ENCODE peak calls at places on chromosomes 3 and 15, in four cellular contexts. One of them, this sample, is unnamed. For H3K27me3, the result is how much of the 10 kb centered on the place peaks cover.

GRCh38 chr3:166663194-166663593 is 716.9 kb downstream of the ZBBX start:
- DNase-seq in upper lobe of right lung: no peak
- DNase-seq in fibroblast of lung: no peak
- DNase-seq in body of pancreas: no peak
- DNase-seq in this sample: no peak

GRCh38 chr3:48086736-48087470 is 70.7 kb upstream of the MAP4 start:
- DNase-seq in body of pancreas: no peak
- DNase-seq in upper lobe of right lung: no peak
- DNase-seq in fibroblast of lung: peak
- DNase-seq in this sample: peak

GRCh38 chr15:31483053-31483923 is 156.7 kb downstream of the KLF13 start:
- DNase-seq in body of pancreas: no peak
- DNase-seq in fibroblast of lung: no peak
- DNase-seq in upper lobe of right lung: peak
- DNase-seq in this sample: no peak

GRCh38 chr3:122555275-122556071 is 8.6 kb downstream of the PARP9 start:
- DNase-seq in fibroblast of lung: peak
- DNase-seq in body of pancreas: no peak
- DNase-seq in upper lobe of right lung: no peak
- DNase-seq in this sample: no peak

GRCh38 chr3:123499316-123499715 is 50.4 kb upstream of the ADCY5 start:
- DNase-seq in fibroblast of lung: peak
- DNase-seq in upper lobe of right lung: no peak
- DNase-seq in body of pancreas: no peak
- DNase-seq in this sample: peak

GRCh38 chr15:82129144-82129692 is 83.4 kb upstream of the MEX3B start:
- DNase-seq in fibroblast of lung: no peak
- DNase-seq in upper lobe of right lung: no peak
- DNase-seq in body of pancreas: no peak
- DNase-seq in this sample: no peak

GRCh38 chr15:53046153-53046790 is 256.1 kb upstream of the ONECUT1 start:
- DNase-seq in fibroblast of lung: no peak
- DNase-seq in body of pancreas: no peak
- DNase-seq in upper lobe of right lung: no peak
- DNase-seq in this sample: no peak

GRCh38 chr3:58004972-58005371 is 3.2 kb upstream of the FLNB start:
- DNase-seq in body of pancreas: no peak
- DNase-seq in fibroblast of lung: peak
- DNase-seq in upper lobe of right lung: no peak
- DNase-seq in this sample: no peak

GRCh38 chr3:10242182-10243065 is 5.8 kb upstream of the TATDN2 start:
- DNase-seq in body of pancreas: no peak
- DNase-seq in upper lobe of right lung: no peak
- DNase-seq in fibroblast of lung: peak
- DNase-seq in this sample: peak

GRCh38 chr3:9142346-9142745 is 107.1 kb downstream of the SRGAP3 start:
- DNase-seq in body of pancreas: no peak
- DNase-seq in fibroblast of lung: peak
- DNase-seq in upper lobe of right lung: no peak
- DNase-seq in this sample: no peak

GRCh38 chr15:49991587-49991986 is 127.4 kb downstream of the ATP8B4 start:
- DNase-seq in fibroblast of lung: no peak
- DNase-seq in body of pancreas: no peak
- DNase-seq in upper lobe of right lung: no peak
- DNase-seq in this sample: no peak

GRCh38 chr3:32421991-32422859 is 30.6 kb downstream of the CMTM7 start:
- DNase-seq in upper lobe of right lung: peak
- DNase-seq in body of pancreas: peak
- DNase-seq in fibroblast of lung: peak
- DNase-seq in this sample: peak

GRCh38 chr3:55692958-55693558 is 206.0 kb upstream of the WNT5A start:
- DNase-seq in body of pancreas: no peak
- DNase-seq in fibroblast of lung: peak
- DNase-seq in upper lobe of right lung: no peak
- DNase-seq in this sample: no peak

GRCh38 chr3:56862352-56863062 is 60.8 kb upstream of the ARHGEF3 start:
- DNase-seq in body of pancreas: no peak
- DNase-seq in fibroblast of lung: peak
- DNase-seq in upper lobe of right lung: no peak
- DNase-seq in this sample: peak

GRCh38 chr15:41927516-41927915 is 33.7 kb upstream of the SPTBN5 start:
- DNase-seq in fibroblast of lung: no peak
- DNase-seq in body of pancreas: no peak
- DNase-seq in upper lobe of right lung: peak
- DNase-seq in this sample: no peak

GRCh38 chr3:60517134-60517533 is 734.1 kb downstream of the FHIT start:
- DNase-seq in body of pancreas: no peak
- DNase-seq in fibroblast of lung: no peak
- DNase-seq in upper lobe of right lung: no peak
- DNase-seq in this sample: no peak

GRCh38 chr3:4712109-4712508 is 219.0 kb downstream of the ITPR1 start:
- DNase-seq in fibroblast of lung: peak
- DNase-seq in body of pancreas: no peak
- DNase-seq in upper lobe of right lung: no peak
- DNase-seq in this sample: no peak

GRCh38 chr15:69482686-69483256 is 30.2 kb downstream of the RPLP1 start:
- DNase-seq in upper lobe of right lung: peak
- DNase-seq in fibroblast of lung: no peak
- DNase-seq in body of pancreas: peak
- DNase-seq in this sample: no peak

GRCh38 chr15:63597821-63598220 is 634 bp downstream of the FBXL22 start:
- DNase-seq in body of pancreas: no peak
- DNase-seq in fibroblast of lung: no peak
- DNase-seq in upper lobe of right lung: no peak
- DNase-seq in this sample: no peak

GRCh38 chr3:37457392-37458065 is 283.1 kb upstream of the LRRFIP2 start:
- DNase-seq in fibroblast of lung: no peak
- DNase-seq in body of pancreas: no peak
- DNase-seq in upper lobe of right lung: no peak
- DNase-seq in this sample: no peak

GRCh38 chr3:46187876-46188275 is 20.2 kb downstream of the CCR1 start:
- DNase-seq in upper lobe of right lung: no peak
- DNase-seq in body of pancreas: no peak
- DNase-seq in fibroblast of lung: peak
- DNase-seq in this sample: no peak

GRCh38 chr3:38616111-38616510 is 33.4 kb downstream of the SCN5A start:
- DNase-seq in fibroblast of lung: no peak
- DNase-seq in body of pancreas: no peak
- DNase-seq in upper lobe of right lung: peak
- DNase-seq in this sample: no peak

GRCh38 chr15:93034512-93034911 is 54.5 kb downstream of the RGMA start:
- DNase-seq in body of pancreas: no peak
- DNase-seq in fibroblast of lung: no peak
- DNase-seq in upper lobe of right lung: no peak
- DNase-seq in this sample: no peak

GRCh38 chr3:128950223-128950938 is 43.5 kb downstream of the CFAP92 start:
- DNase-seq in body of pancreas: no peak
- DNase-seq in fibroblast of lung: peak
- DNase-seq in upper lobe of right lung: no peak
- DNase-seq in this sample: no peak

GRCh38 chr15:75966073-75966472 is 46.2 kb downstream of the NRG4 start:
- DNase-seq in upper lobe of right lung: no peak
- DNase-seq in body of pancreas: no peak
- DNase-seq in fibroblast of lung: peak
- DNase-seq in this sample: peak

GRCh38 chr15:50128266-50128665 is 9.2 kb upstream of the ATP8B4 start:
- DNase-seq in body of pancreas: peak
- DNase-seq in fibroblast of lung: no peak
- DNase-seq in upper lobe of right lung: no peak
- DNase-seq in this sample: no peak

GRCh38 chr15:79004336-79004735 is 59.5 kb upstream of the CTSH start:
- DNase-seq in upper lobe of right lung: no peak
- DNase-seq in body of pancreas: no peak
- DNase-seq in fibroblast of lung: peak
- DNase-seq in this sample: no peak

GRCh38 chr3:179037361-179037760 is 34.2 kb downstream of the ZMAT3 start:
- DNase-seq in fibroblast of lung: peak
- DNase-seq in upper lobe of right lung: no peak
- DNase-seq in body of pancreas: no peak
- DNase-seq in this sample: peak

GRCh38 chr3:124995460-124995994 is 60.3 kb downstream of the HEG1 start:
- DNase-seq in upper lobe of right lung: no peak
- DNase-seq in body of pancreas: peak
- DNase-seq in fibroblast of lung: no peak
- DNase-seq in this sample: no peak

GRCh38 chr3:124992041-124992440 is 57.5 kb upstream of the MUC13 start:
- DNase-seq in body of pancreas: no peak
- DNase-seq in upper lobe of right lung: no peak
- DNase-seq in fibroblast of lung: no peak
- DNase-seq in this sample: no peak

GRCh38 chr3:124998247-124998630 is 57.6 kb downstream of the HEG1 start:
- DNase-seq in upper lobe of right lung: no peak
- DNase-seq in body of pancreas: no peak
- DNase-seq in fibroblast of lung: no peak
- DNase-seq in this sample: no peak

GRCh38 chr3:124997303-124998246 is 58.2 kb downstream of the HEG1 start:
- DNase-seq in upper lobe of right lung: no peak
- DNase-seq in fibroblast of lung: no peak
- DNase-seq in body of pancreas: no peak
- DNase-seq in this sample: no peak

DNA sequence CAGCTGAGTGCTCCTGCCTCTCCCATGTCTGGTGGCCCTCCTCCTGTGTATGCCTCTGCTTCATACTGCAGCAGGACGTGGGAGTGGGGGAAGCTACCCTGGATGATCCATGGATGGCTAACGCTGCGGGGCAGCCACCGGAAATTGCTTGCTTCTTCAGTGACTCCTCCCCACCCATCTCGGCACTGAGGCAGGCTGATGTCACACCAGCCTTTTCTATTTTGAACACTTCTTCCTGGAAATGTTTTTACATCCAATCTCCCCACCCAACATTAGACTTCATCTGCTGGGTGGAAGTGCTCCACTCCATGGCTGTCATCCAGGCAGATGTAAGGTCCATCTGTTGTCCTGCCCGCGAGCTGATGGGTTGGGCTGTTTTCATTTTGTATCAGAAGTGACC is 58.9 kb upstream of the MUC13 start:
- DNase-seq in fibroblast of lung: no peak
- DNase-seq in upper lobe of right lung: no peak
- DNase-seq in body of pancreas: no peak
- DNase-seq in this sample: peak
- TF ChIP-seq CTCF in fibroblast of lung: no peak
- TF ChIP-seq CTCF in upper lobe of right lung: no peak
- TF ChIP-seq CTCF in body of pancreas: no peak
- TF ChIP-seq CTCF in this sample: no peak

DNA sequence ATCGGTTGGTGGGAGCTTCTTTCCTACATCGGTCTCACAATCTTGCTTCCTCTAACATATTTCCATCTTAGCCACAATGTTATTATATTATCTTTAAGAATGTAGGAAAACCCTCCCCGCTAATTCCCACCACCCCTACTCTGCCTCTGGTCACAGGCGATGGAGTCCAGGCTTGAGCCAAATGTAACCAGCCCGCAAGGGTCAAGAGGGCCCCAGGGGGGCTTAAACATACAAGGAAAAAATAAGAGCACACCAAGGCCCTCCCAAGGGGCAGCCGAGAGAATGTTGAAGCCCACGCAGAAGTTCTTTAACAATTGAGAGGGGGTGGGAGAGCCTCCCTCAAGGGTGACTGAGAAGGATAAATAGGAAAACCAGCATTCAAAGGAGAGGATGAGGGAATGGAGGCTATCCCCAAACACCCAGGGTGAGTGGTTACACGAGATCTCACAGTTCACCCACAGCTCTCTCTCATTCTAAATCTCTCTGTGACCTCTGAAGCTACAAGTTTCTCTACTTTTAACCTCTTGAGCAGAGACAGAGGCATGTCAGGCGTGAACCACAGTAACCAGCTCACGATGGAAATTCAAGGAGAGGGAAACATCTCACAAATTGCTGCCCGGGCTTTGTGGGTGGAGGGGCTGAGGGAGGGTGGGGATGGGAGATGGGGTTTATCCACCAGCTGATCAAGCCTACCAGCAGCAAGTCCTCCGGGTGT is 31.4 kb upstream of the UACA start:
- DNase-seq in upper lobe of right lung: no peak
- DNase-seq in body of pancreas: no peak
- DNase-seq in fibroblast of lung: peak
- DNase-seq in this sample: no peak
- H3K4me3 ChIP-seq in upper lobe of right lung: no peak
- H3K4me3 ChIP-seq in body of pancreas: no peak
- H3K4me3 ChIP-seq in fibroblast of lung: peak
- H3K4me3 ChIP-seq in this sample: no peak

GRCh38 chr15:27764339-27764738 is 334.8 kb downstream of the OCA2 start:
- DNase-seq in upper lobe of right lung: no peak
- DNase-seq in fibroblast of lung: no peak
- DNase-seq in body of pancreas: no peak
- DNase-seq in this sample: no peak
- H3K27me3 ChIP-seq in upper lobe of right lung: under half
- H3K27me3 ChIP-seq in fibroblast of lung: under half
- H3K27me3 ChIP-seq in body of pancreas: under half
- H3K27me3 ChIP-seq in this sample: under half

DNA sequence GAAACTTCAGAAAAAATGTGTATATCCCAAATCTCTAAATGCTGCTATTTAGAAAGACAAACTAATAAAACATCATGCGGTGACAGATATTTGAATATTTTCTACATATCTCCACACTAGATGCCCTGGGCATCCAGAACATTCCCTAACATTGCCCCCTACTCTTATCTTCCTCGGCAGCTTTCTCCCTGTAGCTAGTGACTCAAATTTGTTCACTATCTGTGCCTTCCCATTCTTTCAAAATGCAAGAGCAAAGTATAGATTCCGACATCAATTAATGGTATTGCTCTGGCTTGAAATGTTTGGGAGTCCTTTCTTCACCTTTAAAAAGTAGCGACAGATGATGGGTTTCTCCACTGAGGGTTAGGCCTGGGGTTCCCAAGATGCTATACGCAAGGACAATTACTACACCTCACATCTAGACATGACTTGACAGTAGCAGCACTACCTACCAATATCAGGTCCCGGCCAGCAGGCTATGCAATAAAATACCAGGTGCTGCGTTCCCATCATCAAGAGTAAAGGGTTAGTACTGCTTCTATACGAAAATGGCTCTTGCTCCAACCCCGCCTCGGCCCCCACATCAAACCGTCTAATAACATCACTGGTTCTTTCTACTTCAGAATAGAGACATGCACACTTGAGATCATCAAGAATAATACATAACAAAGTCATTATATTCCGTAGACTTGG is 615 bp downstream of the UBR1 start:
- DNase-seq in fibroblast of lung: peak
- DNase-seq in body of pancreas: peak
- DNase-seq in upper lobe of right lung: no peak
- DNase-seq in this sample: no peak
- TF ChIP-seq CTCF in fibroblast of lung: no peak
- TF ChIP-seq CTCF in body of pancreas: peak
- TF ChIP-seq CTCF in upper lobe of right lung: no peak
- TF ChIP-seq CTCF in this sample: no peak